ENCODE peak calls at places on chromosomes 1 and 21, in ten cellular contexts. Q is Peyer's patch; B is body of pancreas; J is cardiac muscle cell; D is brain microvascular endothelial cell; Y is heart left ventricle; O is CD8-positive, alpha-beta T cell; V is adrenal gland; H is prostate gland; N is left ventricle myocardium inferior. C is an unnamed sample.

GRCh38 chr1:54257876-54258275 is 57.9 kb downstream of the MRPL37 start:
- DNase-seq in Q (no peak), B (no peak), J (no peak), D (no peak), Y (no peak), O (no peak), V (no peak), H (no peak), N (no peak), C (no peak)

GRCh38 chr21:41642399-41642798 is 124.5 kb downstream of the RIPK4 start:
- DNase-seq in Q (no peak), B (no peak), J (no peak), D (no peak), Y (no peak), O (no peak), V (no peak), H (no peak), N (no peak), C (no peak)

GRCh38 chr1:76218888-76219588 is 144.5 kb downstream of the ST6GALNAC3 start:
- DNase-seq in Q (no peak), B (no peak), J (no peak), D (no peak), Y (no peak), O (no peak), V (no peak), H (no peak), N (no peak), C (no peak)

GRCh38 chr1:28915036-28915895 is 897 bp downstream of the EPB41 start:
- DNase-seq in Q (peak; percentile 66), B (peak; percentile 20), J (peak; percentile 57), D (no peak), Y (no peak), O (peak; percentile 19), V (peak; percentile 38), H (peak; percentile 30), N (no peak), C (peak; percentile 27)

GRCh38 chr1:199759268-199759724 is 268.2 kb upstream of the NR5A2 start:
- DNase-seq in Q (peak; percentile 65), B (no peak), J (no peak), D (peak; percentile 10), Y (no peak), O (no peak), V (no peak), H (no peak), N (no peak), C (no peak)

GRCh38 chr21:25871566-25871965 is 136.8 kb downstream of the GABPA start:
- DNase-seq in Q (no peak), B (no peak), J (no peak), D (no peak), Y (no peak), O (no peak), V (no peak), H (no peak), N (no peak), C (peak; percentile 23)

GRCh38 chr1:221987860-221988520 is 246.1 kb upstream of the DUSP10 start:
- DNase-seq in Q (no peak), B (no peak), J (no peak), D (peak; percentile 81), Y (no peak), O (no peak), V (no peak), H (no peak), N (no peak), C (peak; percentile 11)

GRCh38 chr1:162702628-162703027 is 70.4 kb downstream of the DDR2 start:
- DNase-seq in Q (no peak), B (no peak), J (no peak), D (no peak), Y (no peak), O (no peak), V (no peak), H (no peak), N (no peak), C (no peak)

GRCh38 chr1:161934278-161934608 is 89.4 kb downstream of the OLFML2B start:
- DNase-seq in Q (no peak), B (no peak), J (no peak), D (no peak), Y (no peak), O (peak; percentile 7), V (no peak), H (no peak), N (no peak), C (no peak)

GRCh38 chr1:231940721-231941120 is 314.1 kb downstream of the DISC1 start:
- DNase-seq in Q (no peak), B (no peak), J (no peak), D (no peak), Y (no peak), O (no peak), V (no peak), H (no peak), N (no peak), C (no peak)

GRCh38 chr1:82564338-82564737 is 763.6 kb downstream of the ADGRL2 start:
- DNase-seq in Q (no peak), B (peak; percentile 4), J (no peak), D (no peak), Y (no peak), O (no peak), V (no peak), H (peak; percentile 64), N (no peak), C (no peak)

GRCh38 chr1:157380523-157380922 is 171.8 kb downstream of the FCRL5 start:
- DNase-seq in Q (no peak), B (no peak), J (no peak), D (no peak), Y (no peak), O (no peak), V (no peak), H (no peak), N (no peak), C (no peak)

GRCh38 chr1:185787238-185787637 is 53.0 kb downstream of the HMCN1 start:
- DNase-seq in Q (no peak), B (no peak), J (no peak), D (no peak), Y (no peak), O (no peak), V (no peak), H (no peak), N (no peak), C (no peak)

GRCh38 chr1:185785586-185785985 is 51.4 kb downstream of the HMCN1 start:
- DNase-seq in Q (no peak), B (no peak), J (no peak), D (no peak), Y (no peak), O (no peak), V (no peak), H (no peak), N (no peak), C (no peak)

GRCh38 chr1:185788386-185788785 is 54.2 kb downstream of the HMCN1 start:
- DNase-seq in Q (no peak), B (no peak), J (no peak), D (no peak), Y (no peak), O (no peak), V (no peak), H (no peak), N (no peak), C (no peak)

GRCh38 chr1:185786524-185786923 is 52.3 kb downstream of the HMCN1 start:
- DNase-seq in Q (no peak), B (no peak), J (no peak), D (no peak), Y (no peak), O (no peak), V (no peak), H (no peak), N (no peak), C (no peak)

GRCh38 chr1:185789846-185790735 is 55.9 kb downstream of the HMCN1 start:
- DNase-seq in Q (no peak), B (no peak), J (no peak), D (peak; percentile 65), Y (no peak), O (no peak), V (no peak), H (no peak), N (no peak), C (no peak)
- H3K4me3 ChIP-seq in Q (no peak overlapping the region), B (no peak overlapping the region), J (no peak overlapping the region), D (no peak overlapping the region), Y (no peak overlapping the region), O (no peak overlapping the region), V (no peak overlapping the region), H (no peak overlapping the region), N (no peak overlapping the region), C (no peak overlapping the region)

DNA sequence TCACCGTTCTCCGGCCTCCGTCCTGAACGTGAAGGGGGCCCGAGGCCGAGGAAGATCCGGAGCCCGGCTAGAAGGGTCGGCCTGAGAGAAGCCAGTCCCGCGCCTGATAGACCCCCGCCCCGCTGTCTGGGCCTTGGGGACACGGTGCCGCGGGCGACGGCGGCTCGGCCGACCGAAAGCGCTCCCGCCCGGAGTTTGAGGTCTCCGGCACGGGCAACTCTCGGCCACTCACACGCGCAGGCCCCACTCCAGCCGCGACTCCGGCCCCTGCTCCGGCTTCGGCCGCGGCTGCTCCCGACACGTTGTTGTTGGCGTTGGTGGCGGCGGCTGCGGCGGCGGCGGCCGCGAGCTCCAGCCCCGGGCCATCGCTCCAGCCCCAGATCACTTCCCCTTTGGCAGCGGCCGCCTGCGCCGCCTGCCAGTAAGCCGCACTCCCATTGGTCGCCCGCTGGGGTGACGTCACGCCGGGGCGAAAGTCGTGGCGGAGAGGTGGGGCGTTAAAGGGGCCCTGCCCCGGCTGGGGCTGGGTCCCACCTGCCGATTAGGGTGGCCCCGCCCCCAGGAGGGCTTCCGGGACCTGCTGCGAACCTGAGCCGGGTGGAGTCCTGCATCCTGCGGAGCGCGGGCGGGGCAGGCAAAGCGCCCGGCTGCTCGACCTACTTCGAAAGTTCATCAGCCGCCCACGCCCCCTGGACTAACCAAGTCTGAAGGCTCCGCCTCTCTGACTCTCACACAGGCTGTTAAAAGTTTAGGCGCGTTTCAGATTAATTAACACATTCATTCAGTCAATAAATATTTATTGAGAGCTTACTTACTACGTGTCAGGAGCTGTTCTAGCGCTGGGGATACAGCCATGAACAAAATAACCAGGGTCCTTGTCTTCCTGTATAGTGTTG is at the start of gene EFCAB14:
- DNase-seq in Q (peak; percentile 99), B (peak; percentile 98), J (peak; percentile 97), D (peak; percentile 88), Y (peak; percentile 96), O (peak; percentile 99), V (peak; percentile 97), H (peak; percentile 96), N (peak; percentile 96), C (peak; percentile 90)
- TF ChIP-seq CTCF in Q (peak; percentile 16), B (no peak), J (no peak), D (no peak), Y (no peak), O (no peak), V (no peak), H (no peak), N (no peak), C (no peak)

DNA sequence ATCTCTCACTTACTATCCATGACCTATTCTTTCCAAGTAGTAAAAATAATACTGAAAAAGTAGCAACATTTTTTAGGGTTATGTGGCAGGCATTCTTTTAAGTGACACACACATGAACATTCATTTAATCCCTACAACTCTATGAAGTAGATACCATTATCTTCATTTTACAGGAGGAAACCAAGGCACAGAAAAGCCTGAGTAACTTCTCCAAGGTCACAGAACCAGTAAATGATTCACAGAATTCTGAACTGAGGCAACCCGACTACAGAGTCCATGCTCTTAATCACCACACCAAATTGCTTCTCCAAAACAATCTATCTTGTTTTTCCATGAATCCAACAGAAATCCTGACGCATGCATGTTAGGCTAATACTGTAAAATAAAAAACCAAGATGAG is 17.5 kb downstream of the FUBP1 start:
- DNase-seq in Q (no peak), B (no peak), J (no peak), D (no peak), Y (no peak), O (no peak), V (no peak), H (no peak), N (no peak), C (no peak)
- H3K36me3 ChIP-seq in Q (peaks cover 99% of the 10 kb centered on the region), B (peaks cover 63% of the 10 kb centered on the region), J (peaks cover 95% of the 10 kb centered on the region), D (peaks cover 88% of the 10 kb centered on the region), Y (peaks cover 52% of the 10 kb centered on the region), O (peaks cover 70% of the 10 kb centered on the region), V (no peaks in the 10 kb centered on the region), H (peaks cover 18% of the 10 kb centered on the region), N (peaks cover 100% of the 10 kb centered on the region), C (peaks cover 89% of the 10 kb centered on the region)

GRCh38 chr1:67619080-67619479 is 65.9 kb upstream of the GADD45A start:
- DNase-seq in Q (no peak), B (no peak), J (no peak), D (no peak), Y (no peak), O (no peak), V (no peak), H (no peak), N (no peak), C (no peak)
- H3K4me3 ChIP-seq in Q (no peak overlapping the region), B (no peak overlapping the region), J (no peak overlapping the region), D (no peak overlapping the region), Y (no peak overlapping the region), O (no peak overlapping the region), V (no peak overlapping the region), H (no peak overlapping the region), N (peak overlapping the region; percentile 24), C (no peak overlapping the region)